ENCODE peak calls at places on chromosomes 2 and 18, in six cellular contexts. E is sigmoid colon, S is transverse colon, B is K562, G is stomach, J is suprapubic skin. F is an unnamed sample.

GRCh38 chr2:2806711-2807110 is 475.6 kb upstream of the MYT1L start:
- DNase-seq in E (no peak), S (no peak), B (no peak), G (no peak), J (no peak), F (no peak)

GRCh38 chr2:11701831-11702301 is 31.9 kb upstream of the NTSR2 start:
- DNase-seq in E (peak), S (peak), B (no peak), G (no peak), J (no peak), F (peak)

GRCh38 chr2:159617080-159617479 is 732 bp upstream of the BAZ2B start:
- DNase-seq in E (no peak), S (no peak), B (no peak), G (no peak), J (no peak), F (no peak)

GRCh38 chr18:74718312-74718711 is 120.6 kb downstream of the ZNF407 start:
- DNase-seq in E (no peak), S (no peak), B (no peak), G (no peak), J (no peak), F (no peak)

GRCh38 chr2:39730685-39731302 is 48.3 kb downstream of the THUMPD2 start:
- DNase-seq in E (no peak), S (no peak), B (peak), G (no peak), J (no peak), F (no peak)

GRCh38 chr2:136765256-136765735 is at the start of gene THSD7B:
- DNase-seq in E (no peak), S (no peak), B (no peak), G (no peak), J (no peak), F (no peak)

GRCh38 chr18:7740815-7741214 is 173.7 kb downstream of the PTPRM start:
- DNase-seq in E (no peak), S (no peak), B (no peak), G (no peak), J (no peak), F (no peak)

GRCh38 chr2:26144953-26145680 is 27.8 kb upstream of the GAREM2 start:
- DNase-seq in E (no peak), S (peak), B (peak), G (peak), J (no peak), F (peak)

DNA sequence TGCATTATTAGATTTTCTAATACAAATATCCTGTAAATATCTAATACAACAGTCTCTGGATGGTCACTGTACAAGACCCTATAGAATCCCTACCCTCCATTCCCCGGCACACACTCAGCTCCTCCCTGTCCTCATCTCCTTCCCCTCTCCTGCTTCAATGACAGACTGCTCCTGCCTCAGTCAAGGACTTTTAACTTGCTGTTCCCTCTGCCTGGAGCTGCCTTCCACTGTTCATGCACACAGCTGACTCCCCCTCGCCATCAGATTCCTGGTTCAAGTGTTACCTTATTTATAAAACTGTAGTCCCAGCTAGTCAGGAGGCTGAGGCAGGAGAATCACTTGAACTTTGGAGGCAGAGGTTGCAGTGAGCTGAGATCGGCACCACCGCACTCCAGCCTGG is 3.3 kb downstream of the CDK15 start:
- DNase-seq in E (no peak), S (no peak), B (no peak), G (no peak), J (no peak), F (no peak)
- TF ChIP-seq POLR2AphosphoS5 in E (no peak), S (no peak), B (no peak), G (no peak), J (no peak), F (no peak)

GRCh38 chr18:35938562-35938961 is 33.9 kb upstream of the RMP24 start:
- DNase-seq in E (no peak), S (no peak), B (no peak), G (no peak), J (no peak), F (no peak)

GRCh38 chr18:35939166-35939565 is 33.3 kb upstream of the RMP24 start:
- DNase-seq in E (no peak), S (no peak), B (no peak), G (no peak), J (no peak), F (no peak)

GRCh38 chr18:35941299-35941698 is 31.2 kb upstream of the RMP24 start:
- DNase-seq in E (no peak), S (no peak), B (no peak), G (no peak), J (no peak), F (no peak)

GRCh38 chr18:35942661-35943060 is 29.8 kb upstream of the RMP24 start:
- DNase-seq in E (no peak), S (no peak), B (no peak), G (no peak), J (no peak), F (no peak)

DNA sequence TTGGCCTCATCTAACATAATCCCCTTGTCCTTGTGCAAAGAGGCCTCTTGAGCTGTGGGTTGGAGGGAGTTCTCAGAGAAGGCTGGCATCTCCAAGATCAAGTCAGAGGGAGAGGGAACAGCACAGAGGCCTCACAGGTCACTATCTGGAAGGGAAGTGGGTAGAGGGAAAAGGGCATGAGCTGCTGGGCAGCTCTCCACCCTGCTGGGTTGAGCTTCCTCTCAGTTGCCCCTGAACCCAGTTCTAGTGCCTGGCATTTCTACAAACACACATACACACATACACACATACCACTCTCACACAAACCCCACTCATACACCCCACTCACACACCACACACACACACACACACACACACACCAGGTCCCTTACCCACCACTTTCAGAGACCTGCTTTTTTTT is 30.3 kb upstream of the RMP24 start:
- DNase-seq in E (no peak), S (no peak), B (no peak), G (no peak), J (no peak), F (no peak)
- TF ChIP-seq EP300 in E (no peak), S (no peak), B (no peak), G (no peak), J (no peak), F (no peak)

GRCh38 chr2:121824264-121824663 is 68.8 kb downstream of the TSN start:
- DNase-seq in E (no peak), S (no peak), B (no peak), G (no peak), J (no peak), F (no peak)
- TF ChIP-seq POLR2A in E (no peak), S (no peak), B (no peak), G (no peak), J (no peak), F (no peak)

GRCh38 chr2:54954705-54955357 is 95.4 kb downstream of the RTN4 start:
- DNase-seq in E (no peak), S (no peak), B (no peak), G (no peak), J (no peak), F (no peak)

GRCh38 chr2:54955358-54955673 is 94.9 kb downstream of the RTN4 start:
- DNase-seq in E (no peak), S (no peak), B (no peak), G (no peak), J (no peak), F (no peak)

GRCh38 chr2:54956392-54956722 is 93.9 kb downstream of the RTN4 start:
- DNase-seq in E (no peak), S (no peak), B (peak), G (no peak), J (no peak), F (no peak)

GRCh38 chr2:54957321-54957999 is 92.8 kb downstream of the RTN4 start:
- DNase-seq in E (no peak), S (no peak), B (peak), G (no peak), J (no peak), F (peak)

DNA sequence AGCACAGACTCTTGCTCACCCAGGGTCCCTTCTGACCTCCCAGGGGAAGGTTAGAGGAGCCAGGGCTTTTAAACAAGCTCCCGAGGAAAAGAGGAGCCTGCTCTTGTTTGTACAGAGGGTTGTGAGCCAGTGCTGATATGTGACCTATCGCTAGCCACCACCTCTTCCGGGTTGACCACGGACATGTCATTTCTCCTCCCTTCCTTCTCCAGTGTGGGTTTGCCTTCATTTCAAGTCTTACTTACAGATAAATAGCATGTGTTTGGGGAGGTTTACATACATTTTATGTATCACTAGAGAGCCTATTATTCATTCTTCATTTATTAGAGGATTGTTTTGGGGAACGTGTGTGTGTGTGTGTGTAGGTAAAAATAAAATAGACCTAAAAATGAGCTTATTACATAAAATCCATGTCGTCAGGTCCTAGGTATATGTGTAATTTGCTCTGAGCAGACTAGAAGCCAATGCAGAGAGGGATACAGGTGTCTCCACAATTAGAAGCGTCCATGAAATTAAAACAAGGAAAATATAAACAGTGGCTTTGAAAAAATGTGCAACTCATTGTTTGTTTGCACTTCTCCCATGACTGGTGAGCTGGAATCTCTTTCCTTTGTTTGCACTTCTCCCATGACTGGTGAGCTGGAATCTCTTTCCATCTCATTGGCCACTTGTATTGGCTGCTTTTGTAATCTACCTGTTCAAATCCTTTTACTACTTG is 94.4 kb downstream of the RTN4 start:
- DNase-seq in E (no peak), S (no peak), B (peak), G (no peak), J (no peak), F (no peak)
- TF ChIP-seq POLR2AphosphoS5 in E (no peak), S (no peak), B (peak), G (no peak), J (no peak), F (no peak)

DNA sequence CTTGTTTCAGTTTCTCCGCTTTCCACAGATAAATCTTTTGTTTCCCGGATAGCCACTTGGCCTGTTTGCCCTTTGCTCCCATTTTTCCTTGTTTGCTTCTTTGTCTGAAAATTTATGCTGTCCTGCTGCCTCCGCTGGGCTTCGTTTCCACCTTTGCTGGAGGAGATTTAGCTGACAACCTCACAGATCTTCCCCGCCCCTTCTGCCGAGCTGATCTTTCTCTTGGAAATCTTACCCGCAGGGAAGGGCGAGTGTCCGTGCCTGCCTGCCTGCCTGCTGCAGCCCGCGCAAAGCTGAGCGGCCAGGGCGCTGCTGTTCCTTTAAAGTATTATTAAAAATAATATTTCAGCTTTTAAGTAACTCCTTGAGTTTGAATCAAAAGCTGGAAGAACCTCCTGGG is 1.4 kb upstream of the XRCC5 start:
- DNase-seq in E (no peak), S (no peak), B (peak), G (no peak), J (no peak), F (no peak)
- TF ChIP-seq EP300 in E (no peak), S (no peak), B (no peak), G (no peak), J (no peak), F (no peak)